ENCODE peak calls at places on chromosome 22, in seven cellular contexts. One of them, this sample, is unnamed.

GRCh38 chr22:41535244-41535643 is 9.0 kb downstream of the POLR3H start:
- DNase-seq in islet precursor cell: peak; percentile 81
- DNase-seq in EL: no peak
- DNase-seq in ELR: peak; percentile 59
- DNase-seq in NCI-H446 treated with DMSO at 0.1 percent for 48 hours: no peak
- DNase-seq in posterior cingulate gyrus: no peak
- DNase-seq in tibial artery: no peak
- DNase-seq in this sample: peak; percentile 43

GRCh38 chr22:46576556-46577351 is 39.3 kb upstream of the CELSR1 start:
- DNase-seq in EL: peak; percentile 45
- DNase-seq in ELR: peak; percentile 63
- DNase-seq in NCI-H446 treated with DMSO at 0.1 percent for 48 hours: no peak
- DNase-seq in posterior cingulate gyrus: peak; percentile 55
- DNase-seq in tibial artery: no peak
- DNase-seq in islet precursor cell: no peak
- DNase-seq in this sample: peak; percentile 84

GRCh38 chr22:35923026-35923425 is 105.6 kb downstream of the RBFOX2 start:
- DNase-seq in NCI-H446 treated with DMSO at 0.1 percent for 48 hours: no peak
- DNase-seq in posterior cingulate gyrus: no peak
- DNase-seq in ELR: no peak
- DNase-seq in EL: no peak
- DNase-seq in islet precursor cell: no peak
- DNase-seq in tibial artery: no peak
- DNase-seq in this sample: no peak

GRCh38 chr22:41976070-41976901 is 7.0 kb downstream of the SEPTIN3 start:
- DNase-seq in ELR: no peak
- DNase-seq in posterior cingulate gyrus: peak; percentile 79
- DNase-seq in EL: no peak
- DNase-seq in tibial artery: no peak
- DNase-seq in islet precursor cell: no peak
- DNase-seq in NCI-H446 treated with DMSO at 0.1 percent for 48 hours: no peak
- DNase-seq in this sample: peak; percentile 42

GRCh38 chr22:29457730-29458129 is 19.3 kb downstream of the RFPL1 start:
- DNase-seq in EL: peak; percentile 60
- DNase-seq in posterior cingulate gyrus: no peak
- DNase-seq in tibial artery: no peak
- DNase-seq in NCI-H446 treated with DMSO at 0.1 percent for 48 hours: no peak
- DNase-seq in islet precursor cell: peak; percentile 75
- DNase-seq in ELR: peak; percentile 77
- DNase-seq in this sample: peak; percentile 54

GRCh38 chr22:25702046-25702445 is 39.9 kb upstream of the MYO18B start:
- DNase-seq in NCI-H446 treated with DMSO at 0.1 percent for 48 hours: peak; percentile 38
- DNase-seq in posterior cingulate gyrus: no peak
- DNase-seq in tibial artery: no peak
- DNase-seq in ELR: peak; percentile 47
- DNase-seq in islet precursor cell: no peak
- DNase-seq in EL: peak; percentile 21
- DNase-seq in this sample: peak; percentile 36

GRCh38 chr22:48098243-48098935 is 1335.9 kb downstream of the TBC1D22A start:
- DNase-seq in tibial artery: no peak
- DNase-seq in islet precursor cell: peak; percentile 14
- DNase-seq in ELR: no peak
- DNase-seq in NCI-H446 treated with DMSO at 0.1 percent for 48 hours: no peak
- DNase-seq in posterior cingulate gyrus: no peak
- DNase-seq in EL: no peak
- DNase-seq in this sample: no peak

GRCh38 chr22:22210375-22210774 is 34.2 kb upstream of the VPREB1 start:
- DNase-seq in tibial artery: no peak
- DNase-seq in EL: peak; percentile 59
- DNase-seq in islet precursor cell: peak; percentile 58
- DNase-seq in ELR: peak; percentile 91
- DNase-seq in posterior cingulate gyrus: no peak
- DNase-seq in NCI-H446 treated with DMSO at 0.1 percent for 48 hours: no peak
- DNase-seq in this sample: peak; percentile 89

GRCh38 chr22:47634342-47634741 is 871.9 kb downstream of the TBC1D22A start:
- DNase-seq in ELR: no peak
- DNase-seq in posterior cingulate gyrus: no peak
- DNase-seq in tibial artery: no peak
- DNase-seq in NCI-H446 treated with DMSO at 0.1 percent for 48 hours: no peak
- DNase-seq in EL: no peak
- DNase-seq in islet precursor cell: no peak
- DNase-seq in this sample: no peak

GRCh38 chr22:33049125-33049729 is 9.0 kb downstream of the SYN3 start:
- DNase-seq in EL: peak; percentile 58
- DNase-seq in posterior cingulate gyrus: peak; percentile 74
- DNase-seq in NCI-H446 treated with DMSO at 0.1 percent for 48 hours: peak; percentile 0
- DNase-seq in ELR: peak; percentile 56
- DNase-seq in islet precursor cell: peak; percentile 83
- DNase-seq in tibial artery: peak; percentile 74
- DNase-seq in this sample: peak; percentile 83

GRCh38 chr22:41576877-41577276 is 12.8 kb downstream of the PMM1 start:
- DNase-seq in EL: peak; percentile 39
- DNase-seq in NCI-H446 treated with DMSO at 0.1 percent for 48 hours: no peak
- DNase-seq in posterior cingulate gyrus: no peak
- DNase-seq in islet precursor cell: peak; percentile 90
- DNase-seq in ELR: peak; percentile 75
- DNase-seq in tibial artery: peak; percentile 47
- DNase-seq in this sample: peak; percentile 62

This sample was measured in GM23248.